ENCODE peak calls at places on chromosome 17, in seven cellular contexts. One of them, this sample, is unnamed.

GRCh38 chr17:385195-385835 is 32.7 kb upstream of the RPH3AL start:
- DNase-seq in neural progenitor cell: peak
- DNase-seq in left ventricle myocardium superior: peak
- DNase-seq in T-cell: peak
- DNase-seq in progenitor cell of endocrine pancreas: peak
- DNase-seq in stimulated activated CD4-positive, alpha-beta T cell treated with anti-CD3 and anti-CD28 coated beads, Interleukin-4, amount 100 ng/mL, for 4 hours: no peak
- DNase-seq in activated CD8-positive, alpha-beta memory T cell treated with anti-CD3 and anti-CD28 coated beads for 48 hours: no peak
- DNase-seq in this sample: peak

GRCh38 chr17:804541-805435 is 22.6 kb downstream of the MRM3 start:
- DNase-seq in neural progenitor cell: peak
- DNase-seq in left ventricle myocardium superior: no peak
- DNase-seq in T-cell: no peak
- DNase-seq in progenitor cell of endocrine pancreas: no peak
- DNase-seq in stimulated activated CD4-positive, alpha-beta T cell treated with anti-CD3 and anti-CD28 coated beads, Interleukin-4, amount 100 ng/mL, for 4 hours: no peak
- DNase-seq in activated CD8-positive, alpha-beta memory T cell treated with anti-CD3 and anti-CD28 coated beads for 48 hours: no peak
- DNase-seq in this sample: no peak

GRCh38 chr17:80795737-80796136 is 195.9 kb upstream of the CHMP6 start:
- DNase-seq in neural progenitor cell: no peak
- DNase-seq in left ventricle myocardium superior: peak
- DNase-seq in T-cell: no peak
- DNase-seq in progenitor cell of endocrine pancreas: no peak
- DNase-seq in stimulated activated CD4-positive, alpha-beta T cell treated with anti-CD3 and anti-CD28 coated beads, Interleukin-4, amount 100 ng/mL, for 4 hours: no peak
- DNase-seq in activated CD8-positive, alpha-beta memory T cell treated with anti-CD3 and anti-CD28 coated beads for 48 hours: no peak
- DNase-seq in this sample: peak

GRCh38 chr17:57369509-57369945 is 113.2 kb downstream of the MSI2 start:
- DNase-seq in neural progenitor cell: no peak
- DNase-seq in left ventricle myocardium superior: no peak
- DNase-seq in T-cell: no peak
- DNase-seq in progenitor cell of endocrine pancreas: no peak
- DNase-seq in stimulated activated CD4-positive, alpha-beta T cell treated with anti-CD3 and anti-CD28 coated beads, Interleukin-4, amount 100 ng/mL, for 4 hours: no peak
- DNase-seq in activated CD8-positive, alpha-beta memory T cell treated with anti-CD3 and anti-CD28 coated beads for 48 hours: no peak
- DNase-seq in this sample: no peak

GRCh38 chr17:64146418-64147109 is 16.6 kb upstream of the ERN1 start:
- DNase-seq in neural progenitor cell: peak
- DNase-seq in left ventricle myocardium superior: peak
- DNase-seq in T-cell: peak
- DNase-seq in progenitor cell of endocrine pancreas: peak
- DNase-seq in stimulated activated CD4-positive, alpha-beta T cell treated with anti-CD3 and anti-CD28 coated beads, Interleukin-4, amount 100 ng/mL, for 4 hours: no peak
- DNase-seq in activated CD8-positive, alpha-beta memory T cell treated with anti-CD3 and anti-CD28 coated beads for 48 hours: no peak
- DNase-seq in this sample: peak

GRCh38 chr17:71934520-71934919 is 186.3 kb upstream of the SOX9 start:
- DNase-seq in neural progenitor cell: no peak
- DNase-seq in left ventricle myocardium superior: no peak
- DNase-seq in T-cell: no peak
- DNase-seq in progenitor cell of endocrine pancreas: no peak
- DNase-seq in stimulated activated CD4-positive, alpha-beta T cell treated with anti-CD3 and anti-CD28 coated beads, Interleukin-4, amount 100 ng/mL, for 4 hours: no peak
- DNase-seq in activated CD8-positive, alpha-beta memory T cell treated with anti-CD3 and anti-CD28 coated beads for 48 hours: no peak
- DNase-seq in this sample: no peak

GRCh38 chr17:236641-237405 is 55.4 kb upstream of the DOC2B start:
- DNase-seq in neural progenitor cell: no peak
- DNase-seq in left ventricle myocardium superior: no peak
- DNase-seq in T-cell: no peak
- DNase-seq in progenitor cell of endocrine pancreas: no peak
- DNase-seq in stimulated activated CD4-positive, alpha-beta T cell treated with anti-CD3 and anti-CD28 coated beads, Interleukin-4, amount 100 ng/mL, for 4 hours: no peak
- DNase-seq in activated CD8-positive, alpha-beta memory T cell treated with anti-CD3 and anti-CD28 coated beads for 48 hours: no peak
- DNase-seq in this sample: peak

GRCh38 chr17:36755586-36755985 is 154.2 kb downstream of the MRM1 start:
- DNase-seq in neural progenitor cell: peak
- DNase-seq in left ventricle myocardium superior: no peak
- DNase-seq in T-cell: peak
- DNase-seq in progenitor cell of endocrine pancreas: no peak
- DNase-seq in stimulated activated CD4-positive, alpha-beta T cell treated with anti-CD3 and anti-CD28 coated beads, Interleukin-4, amount 100 ng/mL, for 4 hours: peak
- DNase-seq in activated CD8-positive, alpha-beta memory T cell treated with anti-CD3 and anti-CD28 coated beads for 48 hours: no peak
- DNase-seq in this sample: no peak

GRCh38 chr17:32496348-32497078 is 9.7 kb downstream of the CDK5R1 start:
- DNase-seq in neural progenitor cell: no peak
- DNase-seq in left ventricle myocardium superior: no peak
- DNase-seq in T-cell: no peak
- DNase-seq in progenitor cell of endocrine pancreas: no peak
- DNase-seq in stimulated activated CD4-positive, alpha-beta T cell treated with anti-CD3 and anti-CD28 coated beads, Interleukin-4, amount 100 ng/mL, for 4 hours: no peak
- DNase-seq in activated CD8-positive, alpha-beta memory T cell treated with anti-CD3 and anti-CD28 coated beads for 48 hours: no peak
- DNase-seq in this sample: no peak

GRCh38 chr17:74037320-74037719 is 166.2 kb upstream of the RPL38 start:
- DNase-seq in neural progenitor cell: peak
- DNase-seq in left ventricle myocardium superior: no peak
- DNase-seq in T-cell: no peak
- DNase-seq in progenitor cell of endocrine pancreas: no peak
- DNase-seq in stimulated activated CD4-positive, alpha-beta T cell treated with anti-CD3 and anti-CD28 coated beads, Interleukin-4, amount 100 ng/mL, for 4 hours: no peak
- DNase-seq in activated CD8-positive, alpha-beta memory T cell treated with anti-CD3 and anti-CD28 coated beads for 48 hours: no peak
- DNase-seq in this sample: no peak

GRCh38 chr17:48642059-48642842 is 16.1 kb upstream of the HOXB9 start:
- DNase-seq in neural progenitor cell: peak
- DNase-seq in left ventricle myocardium superior: no peak
- DNase-seq in T-cell: no peak
- DNase-seq in progenitor cell of endocrine pancreas: no peak
- DNase-seq in stimulated activated CD4-positive, alpha-beta T cell treated with anti-CD3 and anti-CD28 coated beads, Interleukin-4, amount 100 ng/mL, for 4 hours: no peak
- DNase-seq in activated CD8-positive, alpha-beta memory T cell treated with anti-CD3 and anti-CD28 coated beads for 48 hours: no peak
- DNase-seq in this sample: no peak

GRCh38 chr17:51860934-51861561 is 297.5 kb downstream of the CA10 start:
- DNase-seq in neural progenitor cell: peak
- DNase-seq in left ventricle myocardium superior: no peak
- DNase-seq in T-cell: no peak
- DNase-seq in progenitor cell of endocrine pancreas: peak
- DNase-seq in stimulated activated CD4-positive, alpha-beta T cell treated with anti-CD3 and anti-CD28 coated beads, Interleukin-4, amount 100 ng/mL, for 4 hours: no peak
- DNase-seq in activated CD8-positive, alpha-beta memory T cell treated with anti-CD3 and anti-CD28 coated beads for 48 hours: no peak
- DNase-seq in this sample: no peak

This sample was measured in heart left ventricle.